ENCODE peak calls at places on chromosome X, in eight cellular contexts. V is lung, D is adrenal gland, E is GM23248, M is pancreas, L is iPS DF 6.9, A is GM12865, W is BJ. R is an unnamed sample.

GRCh38 chrX:18995216-18995615 is 11.3 kb upstream of the PHKA2 start:
- DNase-seq in V (no peak), D (no peak), E (peak), M (no peak), L (no peak), A (no peak), W (no peak), R (no peak)

GRCh38 chrX:147913570-147913969 is 1.9 kb downstream of the FMR1 start:
- DNase-seq in V (no peak), D (no peak), E (no peak), M (no peak), L (no peak), A (no peak), W (no peak), R (no peak)

GRCh38 chrX:118049713-118050112 is 66.9 kb downstream of the KLHL13 start:
- DNase-seq in V (no peak), D (no peak), E (no peak), M (no peak), L (no peak), A (no peak), W (no peak), R (no peak)

GRCh38 chrX:84144281-84144680 is 43.7 kb downstream of the RPS6KA6 start:
- DNase-seq in V (no peak), D (no peak), E (peak), M (no peak), L (no peak), A (no peak), W (no peak), R (no peak)

GRCh38 chrX:64313624-64314023 is 81.6 kb downstream of the MTMR8 start:
- DNase-seq in V (no peak), D (no peak), E (no peak), M (no peak), L (no peak), A (no peak), W (no peak), R (no peak)

GRCh38 chrX:49970699-49971098 is 48.3 kb downstream of the CLCN5 start:
- DNase-seq in V (no peak), D (no peak), E (no peak), M (no peak), L (no peak), A (no peak), W (no peak), R (no peak)

GRCh38 chrX:119218198-119218597 is 17.9 kb upstream of the PGRMC1 start:
- DNase-seq in V (no peak), D (no peak), E (peak), M (no peak), L (no peak), A (no peak), W (no peak), R (no peak)

GRCh38 chrX:78548012-78548411 is 111.1 kb downstream of the RTL3 start:
- DNase-seq in V (no peak), D (no peak), E (peak), M (no peak), L (no peak), A (no peak), W (no peak), R (no peak)

GRCh38 chrX:119655125-119655524 is 37.8 kb downstream of the SEPTIN6 start:
- DNase-seq in V (no peak), D (peak), E (peak), M (no peak), L (no peak), A (peak), W (peak), R (peak)

GRCh38 chrX:1734806-1735205 is 119.9 kb downstream of the ASMT start:
- DNase-seq in V (no peak), D (no peak), E (peak), M (no peak), L (no peak), A (no peak), W (no peak), R (no peak)

GRCh38 chrX:26653050-26653449 is 437.1 kb downstream of the MAGEB5 start:
- DNase-seq in V (no peak), D (no peak), E (no peak), M (no peak), L (no peak), A (no peak), W (no peak), R (no peak)

GRCh38 chrX:15087747-15088146 is 182.1 kb downstream of the ASB9 start:
- DNase-seq in V (no peak), D (no peak), E (no peak), M (no peak), L (no peak), A (no peak), W (no peak), R (no peak)

GRCh38 chrX:7088968-7089615 is 58.4 kb upstream of the STS start:
- DNase-seq in V (no peak), D (no peak), E (no peak), M (no peak), L (no peak), A (peak), W (no peak), R (no peak)

GRCh38 chrX:136659174-136659573 is 11.2 kb downstream of the CD40LG start:
- DNase-seq in V (no peak), D (no peak), E (no peak), M (no peak), L (no peak), A (no peak), W (no peak), R (no peak)

GRCh38 chrX:74304016-74304415 is at the start of gene ZCCHC13:
- DNase-seq in V (no peak), D (no peak), E (no peak), M (no peak), L (no peak), A (no peak), W (no peak), R (no peak)

GRCh38 chrX:29531336-29531735 is 684.0 kb upstream of the MAGEB2 start:
- DNase-seq in V (no peak), D (no peak), E (no peak), M (no peak), L (no peak), A (no peak), W (no peak), R (no peak)

GRCh38 chrX:102837843-102838242 is 99.2 kb upstream of the RAB40AL start:
- DNase-seq in V (no peak), D (no peak), E (peak), M (no peak), L (no peak), A (no peak), W (no peak), R (no peak)

GRCh38 chrX:45850775-45851433 is 650.2 kb upstream of the DIPK2B start:
- DNase-seq in V (no peak), D (no peak), E (peak), M (no peak), L (no peak), A (no peak), W (no peak), R (no peak)

GRCh38 chrX:85244411-85245210 is 820 bp downstream of the ZNF711 start:
- DNase-seq in V (no peak), D (peak), E (peak), M (no peak), L (no peak), A (no peak), W (no peak), R (no peak)

GRCh38 chrX:129653181-129653984 is 1.4 kb downstream of the APLN start:
- DNase-seq in V (no peak), D (no peak), E (no peak), M (no peak), L (no peak), A (no peak), W (no peak), R (no peak)

GRCh38 chrX:43165343-43165920 is 387.5 kb upstream of the PPP1R2C start:
- DNase-seq in V (no peak), D (no peak), E (no peak), M (no peak), L (no peak), A (peak), W (no peak), R (no peak)

GRCh38 chrX:7346021-7346420 is 198.1 kb upstream of the PUDP start:
- DNase-seq in V (no peak), D (no peak), E (peak), M (no peak), L (no peak), A (no peak), W (no peak), R (no peak)

GRCh38 chrX:33324099-33324498 is 112.8 kb upstream of the DMD start:
- DNase-seq in V (no peak), D (no peak), E (no peak), M (no peak), L (no peak), A (no peak), W (no peak), R (no peak)

GRCh38 chrX:140713174-140713539 is 3.6 kb downstream of the LINC00632 start:
- DNase-seq in V (no peak), D (no peak), E (no peak), M (no peak), L (no peak), A (peak), W (no peak), R (no peak)

GRCh38 chrX:38110231-38110630 is 103.9 kb downstream of the SYTL5 start:
- DNase-seq in V (no peak), D (no peak), E (no peak), M (no peak), L (no peak), A (no peak), W (no peak), R (no peak)

GRCh38 chrX:79325263-79325958 is 41.7 kb downstream of the ITM2A start:
- DNase-seq in V (peak), D (no peak), E (no peak), M (no peak), L (no peak), A (peak), W (no peak), R (no peak)

GRCh38 chrX:149513713-149514427 is 8.8 kb upstream of the IDS start:
- DNase-seq in V (no peak), D (no peak), E (peak), M (no peak), L (no peak), A (no peak), W (no peak), R (no peak)

GRCh38 chrX:153773218-153773611 is 7.6 kb upstream of the SRPK3 start:
- DNase-seq in V (no peak), D (no peak), E (no peak), M (no peak), L (no peak), A (no peak), W (no peak), R (no peak)

DNA sequence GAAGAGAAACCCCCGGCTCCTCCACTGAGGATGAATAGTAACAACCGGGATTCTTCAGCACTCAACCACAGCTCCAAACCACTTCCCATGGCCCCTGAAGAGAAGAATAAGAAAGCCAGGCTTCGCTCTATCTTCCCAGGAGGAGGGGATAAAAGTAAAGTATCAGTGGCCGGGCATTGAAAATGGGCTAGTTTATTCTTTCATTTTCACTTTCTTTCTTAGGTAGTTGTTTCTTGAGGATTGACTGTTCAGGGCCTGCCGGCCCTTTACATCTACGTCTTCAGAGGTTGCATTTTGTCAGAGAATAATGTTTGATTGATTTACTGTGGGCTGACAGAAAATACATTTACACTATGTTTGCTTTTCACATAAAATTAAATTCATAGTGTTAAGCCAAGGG is 27.1 kb downstream of the PAK3 start:
- DNase-seq in V (no peak), D (no peak), E (no peak), M (no peak), L (no peak), A (peak), W (no peak), R (no peak)
- H3K4me3 ChIP-seq in V (no peak), D (no peak), E (no peak), M (no peak), L (no peak), A (no peak), W (no peak), R (no peak)

GRCh38 chrX:107135965-107136307 is 17.3 kb upstream of the RBM41 start:
- DNase-seq in V (no peak), D (no peak), E (no peak), M (no peak), L (no peak), A (no peak), W (no peak), R (no peak)

GRCh38 chrX:107135076-107135964 is 16.7 kb upstream of the RBM41 start:
- DNase-seq in V (no peak), D (no peak), E (peak), M (no peak), L (no peak), A (no peak), W (no peak), R (no peak)
- H3K4me3 ChIP-seq in V (no peak), D (no peak), E (peak), M (no peak), L (no peak), A (no peak), W (no peak), R (no peak)

GRCh38 chrX:12137982-12138365 is 299 bp upstream of the FRMPD4 start:
- DNase-seq in V (no peak), D (no peak), E (no peak), M (no peak), L (no peak), A (no peak), W (no peak), R (no peak)
- H3K4me3 ChIP-seq in V (no peak), D (no peak), E (no peak), M (no peak), L (peak), A (no peak), W (peak), R (no peak)

GRCh38 chrX:22433292-22434070 is 160.8 kb downstream of the CBLL2 start:
- DNase-seq in V (no peak), D (no peak), E (no peak), M (no peak), L (no peak), A (no peak), W (no peak), R (no peak)
- H3K4me3 ChIP-seq in V (no peak), D (no peak), E (no peak), M (no peak), L (no peak), A (no peak), W (no peak), R (no peak)

DNA sequence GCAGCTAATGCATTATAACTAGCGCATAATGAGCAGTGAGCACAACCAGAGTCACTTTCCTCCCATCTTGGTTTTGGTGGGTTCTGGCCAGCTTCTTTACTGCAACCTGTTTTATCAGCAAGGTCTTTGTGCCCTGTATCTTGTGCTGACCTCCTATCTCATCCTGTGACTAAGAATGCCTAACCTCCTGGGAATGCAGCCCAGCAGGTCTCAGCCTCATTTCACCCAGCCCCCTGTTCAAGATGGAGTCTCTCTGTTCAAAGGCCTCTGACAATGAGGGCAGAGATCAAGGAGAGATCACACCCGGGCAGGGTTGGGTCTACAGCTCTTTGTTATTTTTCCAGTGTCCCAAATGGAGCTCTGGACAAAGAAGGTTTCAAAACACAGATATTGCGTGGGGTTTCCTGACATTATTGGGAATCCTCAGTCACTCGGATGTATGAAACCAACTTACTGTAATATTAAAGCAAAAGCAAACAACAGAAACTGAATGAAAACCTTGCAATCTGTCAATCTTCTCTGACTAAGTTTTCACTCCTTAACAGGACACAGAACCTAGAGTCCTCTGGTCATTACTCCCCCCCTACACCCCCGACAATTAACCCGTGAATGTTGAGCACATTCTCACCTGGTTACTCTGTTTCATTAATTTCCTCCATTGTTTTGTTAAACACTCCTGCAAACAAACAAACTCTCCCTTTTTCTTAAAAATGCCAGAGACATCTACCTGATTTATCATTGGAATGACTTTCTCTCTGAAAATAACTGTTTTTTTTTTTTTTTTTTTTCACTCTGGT is 468.8 kb upstream of the PRKX start:
- DNase-seq in V (no peak), D (no peak), E (no peak), M (no peak), L (no peak), A (no peak), W (no peak), R (no peak)
- H3K4me3 ChIP-seq in V (no peak), D (no peak), E (no peak), M (no peak), L (no peak), A (no peak), W (no peak), R (no peak)

GRCh38 chrX:104432321-104432720 is 133.7 kb upstream of the IL1RAPL2 start:
- DNase-seq in V (no peak), D (no peak), E (no peak), M (no peak), L (no peak), A (no peak), W (no peak), R (no peak)
- H3K4me3 ChIP-seq in V (no peak), D (no peak), E (no peak), M (no peak), L (no peak), A (no peak), W (no peak), R (no peak)

GRCh38 chrX:9770319-9770718 is 4.7 kb upstream of the GPR143 start:
- DNase-seq in V (no peak), D (no peak), E (no peak), M (no peak), L (no peak), A (no peak), W (no peak), R (no peak)

GRCh38 chrX:9765737-9766098 is at the start of gene GPR143:
- DNase-seq in V (no peak), D (no peak), E (no peak), M (no peak), L (no peak), A (no peak), W (no peak), R (no peak)

GRCh38 chrX:9767375-9767774 is 1.7 kb upstream of the GPR143 start:
- DNase-seq in V (no peak), D (no peak), E (no peak), M (no peak), L (no peak), A (no peak), W (no peak), R (no peak)

GRCh38 chrX:9759340-9759739 is 6.3 kb downstream of the GPR143 start:
- DNase-seq in V (no peak), D (no peak), E (no peak), M (no peak), L (no peak), A (no peak), W (no peak), R (no peak)

GRCh38 chrX:9765072-9765736 is 443 bp downstream of the GPR143 start:
- DNase-seq in V (no peak), D (no peak), E (no peak), M (no peak), L (no peak), A (no peak), W (no peak), R (no peak)
- H3K4me3 ChIP-seq in V (no peak), D (no peak), E (no peak), M (no peak), L (peak), A (no peak), W (no peak), R (no peak)

GRCh38 chrX:68833855-68834331 is 5.1 kb downstream of the EFNB1 start:
- DNase-seq in V (no peak), D (no peak), E (no peak), M (no peak), L (no peak), A (no peak), W (no peak), R (no peak)

GRCh38 chrX:68832101-68832416 is 3.2 kb downstream of the EFNB1 start:
- DNase-seq in V (no peak), D (peak), E (peak), M (no peak), L (no peak), A (peak), W (peak), R (no peak)

GRCh38 chrX:68831405-68832100 is 2.7 kb downstream of the EFNB1 start:
- DNase-seq in V (no peak), D (no peak), E (no peak), M (no peak), L (no peak), A (no peak), W (no peak), R (no peak)

GRCh38 chrX:68833448-68833805 is 4.6 kb downstream of the EFNB1 start:
- DNase-seq in V (no peak), D (no peak), E (no peak), M (no peak), L (no peak), A (no peak), W (no peak), R (no peak)

GRCh38 chrX:68832516-68833447 is 4.0 kb downstream of the EFNB1 start:
- DNase-seq in V (no peak), D (no peak), E (no peak), M (no peak), L (no peak), A (no peak), W (no peak), R (no peak)
- H3K4me3 ChIP-seq in V (peak), D (no peak), E (peak), M (no peak), L (no peak), A (no peak), W (peak), R (peak)

R was measured in HFF-Myc.